ENCODE peak calls at places on chromosome X, in four cellular contexts. One of them, this sample, is unnamed.

GRCh38 chrX:25873196-25873595 is 264.9 kb upstream of the MAGEB18 start:
- DNase-seq in mesendoderm: no peak
- DNase-seq in CD8-positive, alpha-beta memory T cell: no peak
- DNase-seq in transverse colon: no peak
- DNase-seq in this sample: no peak

GRCh38 chrX:108186811-108187210 is 95.2 kb downstream of the ATG4A start:
- DNase-seq in transverse colon: no peak
- DNase-seq in CD8-positive, alpha-beta memory T cell: no peak
- DNase-seq in mesendoderm: no peak
- DNase-seq in this sample: no peak

GRCh38 chrX:19017271-19017670 is 33.4 kb upstream of the PHKA2 start:
- DNase-seq in transverse colon: no peak
- DNase-seq in mesendoderm: peak; percentile 56
- DNase-seq in CD8-positive, alpha-beta memory T cell: no peak
- DNase-seq in this sample: no peak

GRCh38 chrX:74890676-74891430 is 34.4 kb downstream of the NEXMIF start:
- DNase-seq in CD8-positive, alpha-beta memory T cell: no peak
- DNase-seq in mesendoderm: no peak
- DNase-seq in transverse colon: peak; percentile 20
- DNase-seq in this sample: no peak

GRCh38 chrX:151763711-151764110 is 29.2 kb downstream of the CNGA2 start:
- DNase-seq in CD8-positive, alpha-beta memory T cell: no peak
- DNase-seq in mesendoderm: no peak
- DNase-seq in transverse colon: no peak
- DNase-seq in this sample: no peak

GRCh38 chrX:148929686-148930085 is 429.3 kb downstream of the AFF2 start:
- DNase-seq in CD8-positive, alpha-beta memory T cell: no peak
- DNase-seq in transverse colon: no peak
- DNase-seq in mesendoderm: no peak
- DNase-seq in this sample: no peak

GRCh38 chrX:80812176-80812575 is 2.5 kb upstream of the BRWD3 start:
- DNase-seq in mesendoderm: peak; percentile 76
- DNase-seq in CD8-positive, alpha-beta memory T cell: peak; percentile 39
- DNase-seq in transverse colon: peak; percentile 19
- DNase-seq in this sample: no peak

GRCh38 chrX:13081385-13082285 is 37.2 kb upstream of the FAM9C start:
- DNase-seq in transverse colon: no peak
- DNase-seq in mesendoderm: no peak
- DNase-seq in CD8-positive, alpha-beta memory T cell: peak; percentile 47
- DNase-seq in this sample: no peak

GRCh38 chrX:132480581-132481203 is 8.1 kb downstream of the MBNL3 start:
- DNase-seq in transverse colon: peak; percentile 64
- DNase-seq in CD8-positive, alpha-beta memory T cell: peak; percentile 44
- DNase-seq in mesendoderm: peak; percentile 7
- DNase-seq in this sample: no peak

GRCh38 chrX:46953137-46953527 is 40.9 kb downstream of the JADE3 start:
- DNase-seq in CD8-positive, alpha-beta memory T cell: no peak
- DNase-seq in transverse colon: no peak
- DNase-seq in mesendoderm: no peak
- DNase-seq in this sample: no peak

GRCh38 chrX:88613338-88613737 is 133.7 kb upstream of the CPXCR1 start:
- DNase-seq in transverse colon: no peak
- DNase-seq in CD8-positive, alpha-beta memory T cell: no peak
- DNase-seq in mesendoderm: peak; percentile 68
- DNase-seq in this sample: no peak

GRCh38 chrX:22629105-22629725 is 356.5 kb downstream of the CBLL2 start:
- DNase-seq in transverse colon: no peak
- DNase-seq in mesendoderm: no peak
- DNase-seq in CD8-positive, alpha-beta memory T cell: no peak
- DNase-seq in this sample: no peak

GRCh38 chrX:39012561-39013209 is 211.4 kb downstream of the MID1IP1 start:
- DNase-seq in CD8-positive, alpha-beta memory T cell: no peak
- DNase-seq in transverse colon: no peak
- DNase-seq in mesendoderm: peak; percentile 67
- DNase-seq in this sample: no peak

GRCh38 chrX:69430730-69431129 is 73.4 kb upstream of the NALF2 start:
- DNase-seq in transverse colon: no peak
- DNase-seq in mesendoderm: no peak
- DNase-seq in CD8-positive, alpha-beta memory T cell: no peak
- DNase-seq in this sample: no peak

GRCh38 chrX:148426467-148426866 is 74.0 kb upstream of the AFF2 start:
- DNase-seq in mesendoderm: no peak
- DNase-seq in transverse colon: no peak
- DNase-seq in CD8-positive, alpha-beta memory T cell: no peak
- DNase-seq in this sample: no peak

GRCh38 chrX:19673334-19674040 is 158.2 kb upstream of the MAP3K15 start:
- DNase-seq in mesendoderm: peak; percentile 60
- DNase-seq in CD8-positive, alpha-beta memory T cell: no peak
- DNase-seq in transverse colon: peak; percentile 35
- DNase-seq in this sample: peak; percentile 83

GRCh38 chrX:132786217-132786616 is 172.2 kb downstream of the HS6ST2 start:
- DNase-seq in transverse colon: no peak
- DNase-seq in CD8-positive, alpha-beta memory T cell: no peak
- DNase-seq in mesendoderm: peak; percentile 3
- DNase-seq in this sample: no peak

GRCh38 chrX:137031517-137032377 is 2.0 kb downstream of the GPR101 start:
- DNase-seq in mesendoderm: peak; percentile 58
- DNase-seq in CD8-positive, alpha-beta memory T cell: peak; percentile 29
- DNase-seq in transverse colon: peak; percentile 14
- DNase-seq in this sample: no peak

GRCh38 chrX:7131621-7132020 is 15.9 kb upstream of the STS start:
- DNase-seq in transverse colon: peak; percentile 22
- DNase-seq in mesendoderm: no peak
- DNase-seq in CD8-positive, alpha-beta memory T cell: no peak
- DNase-seq in this sample: no peak

GRCh38 chrX:7133036-7133412 is 14.5 kb upstream of the STS start:
- DNase-seq in mesendoderm: peak; percentile 69
- DNase-seq in transverse colon: no peak
- DNase-seq in CD8-positive, alpha-beta memory T cell: no peak
- DNase-seq in this sample: no peak

GRCh38 chrX:7132335-7133035 is 15.0 kb upstream of the STS start:
- DNase-seq in transverse colon: peak; percentile 91
- DNase-seq in mesendoderm: peak; percentile 98
- DNase-seq in CD8-positive, alpha-beta memory T cell: peak; percentile 22
- DNase-seq in this sample: peak; percentile 45

GRCh38 chrX:7127058-7127457 is 20.5 kb upstream of the STS start:
- DNase-seq in transverse colon: no peak
- DNase-seq in CD8-positive, alpha-beta memory T cell: no peak
- DNase-seq in mesendoderm: peak; percentile 28
- DNase-seq in this sample: no peak
- H3K27ac ChIP-seq in transverse colon: no peak overlapping the region
- H3K27ac ChIP-seq in CD8-positive, alpha-beta memory T cell: no peak overlapping the region
- H3K27ac ChIP-seq in mesendoderm: no peak overlapping the region
- H3K27ac ChIP-seq in this sample: no peak overlapping the region

GRCh38 chrX:50066318-50066937 is 134.4 kb downstream of the AKAP4 start:
- DNase-seq in CD8-positive, alpha-beta memory T cell: no peak
- DNase-seq in transverse colon: no peak
- DNase-seq in mesendoderm: no peak
- DNase-seq in this sample: no peak

GRCh38 chrX:50068893-50069292 is 131.9 kb downstream of the AKAP4 start:
- DNase-seq in CD8-positive, alpha-beta memory T cell: no peak
- DNase-seq in mesendoderm: no peak
- DNase-seq in transverse colon: no peak
- DNase-seq in this sample: no peak

GRCh38 chrX:50067435-50068292 is 133.1 kb downstream of the AKAP4 start:
- DNase-seq in transverse colon: peak; percentile 46
- DNase-seq in CD8-positive, alpha-beta memory T cell: no peak
- DNase-seq in mesendoderm: peak; percentile 94
- DNase-seq in this sample: no peak

GRCh38 chrX:50071507-50071906 is 129.3 kb downstream of the AKAP4 start:
- DNase-seq in mesendoderm: no peak
- DNase-seq in transverse colon: no peak
- DNase-seq in CD8-positive, alpha-beta memory T cell: no peak
- DNase-seq in this sample: no peak

GRCh38 chrX:50068293-50068568 is 132.6 kb downstream of the AKAP4 start:
- DNase-seq in mesendoderm: no peak
- DNase-seq in transverse colon: no peak
- DNase-seq in CD8-positive, alpha-beta memory T cell: no peak
- DNase-seq in this sample: no peak
- H3K4me1 ChIP-seq in mesendoderm: no peaks in the 10 kb centered on the region
- H3K4me1 ChIP-seq in transverse colon: no peaks in the 10 kb centered on the region
- H3K4me1 ChIP-seq in CD8-positive, alpha-beta memory T cell: no peaks in the 10 kb centered on the region
- H3K4me1 ChIP-seq in this sample: no peaks in the 10 kb centered on the region

DNA sequence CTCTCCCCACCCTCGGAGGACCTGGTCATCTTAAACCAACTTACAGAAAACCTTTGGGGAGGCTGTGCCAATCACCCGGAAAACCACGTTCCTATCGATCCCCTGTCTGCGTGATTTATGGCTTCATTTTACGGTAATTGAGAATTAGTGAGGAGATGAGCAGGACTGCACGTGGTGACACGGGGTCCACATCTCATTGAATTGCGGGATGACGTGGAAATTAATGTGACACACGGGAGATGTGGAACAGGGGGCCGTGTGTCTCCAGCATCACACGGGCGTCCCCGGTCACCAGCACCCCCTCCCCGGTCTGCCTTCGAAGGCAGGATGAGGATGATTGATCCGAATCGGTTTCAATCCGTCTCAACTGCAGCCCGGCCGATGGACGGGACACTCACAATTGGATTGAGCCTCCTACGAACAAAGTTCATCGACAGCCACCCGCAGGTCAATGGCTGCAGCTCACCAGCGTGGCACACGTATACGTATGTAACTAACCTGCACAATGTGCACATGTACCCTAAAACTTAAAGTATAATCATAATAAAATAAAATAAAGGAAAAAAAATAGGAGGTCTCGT is 160.3 kb downstream of the SHOX start:
- DNase-seq in transverse colon: no peak
- DNase-seq in mesendoderm: no peak
- DNase-seq in CD8-positive, alpha-beta memory T cell: no peak
- DNase-seq in this sample: no peak
- H3K4me3 ChIP-seq in transverse colon: no peak overlapping the region
- H3K4me3 ChIP-seq in mesendoderm: no peak overlapping the region
- H3K4me3 ChIP-seq in CD8-positive, alpha-beta memory T cell: no peak overlapping the region
- H3K4me3 ChIP-seq in this sample: no peak overlapping the region

GRCh38 chrX:154471870-154472684 is 7.0 kb downstream of the LAGE3 start:
- DNase-seq in transverse colon: no peak
- DNase-seq in CD8-positive, alpha-beta memory T cell: no peak
- DNase-seq in mesendoderm: no peak
- DNase-seq in this sample: no peak
- H3K27ac ChIP-seq in transverse colon: no peak overlapping the region
- H3K27ac ChIP-seq in CD8-positive, alpha-beta memory T cell: no peak overlapping the region
- H3K27ac ChIP-seq in mesendoderm: no peak overlapping the region
- H3K27ac ChIP-seq in this sample: no peak overlapping the region

DNA sequence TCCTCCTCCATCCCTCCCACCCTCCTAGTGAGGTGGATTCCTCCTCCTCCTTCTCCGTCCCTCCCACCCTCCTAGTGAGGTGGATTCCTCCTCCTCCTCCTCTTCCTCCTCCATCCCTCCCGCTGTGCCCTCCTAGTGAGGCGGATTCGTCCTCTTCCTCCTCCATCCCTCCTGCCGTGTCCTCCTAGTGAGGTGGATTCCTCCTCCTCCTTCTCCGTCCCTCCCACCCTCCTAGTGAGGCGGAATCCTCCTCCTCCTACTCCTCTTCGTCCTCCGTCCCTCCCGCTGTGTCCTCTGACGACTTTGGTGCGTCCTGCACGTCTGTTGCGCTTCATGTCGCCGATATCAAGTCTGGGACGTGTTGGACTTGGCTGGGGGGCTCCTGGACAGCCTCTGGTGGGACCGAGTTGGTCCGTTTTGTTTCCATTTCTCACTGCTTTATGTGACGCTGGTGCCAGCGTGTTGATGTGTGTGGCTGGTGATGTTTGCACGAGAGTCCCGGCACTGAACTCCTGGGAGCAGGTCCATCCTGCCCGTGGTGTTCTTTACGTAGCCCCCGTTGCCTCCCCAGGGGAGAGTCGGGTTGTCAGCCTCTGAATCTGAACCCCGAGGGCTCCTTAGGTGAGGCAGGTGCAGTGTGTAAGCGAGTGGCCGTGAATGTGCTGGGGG is 5.4 kb downstream of the AKAP17A start:
- DNase-seq in mesendoderm: no peak
- DNase-seq in CD8-positive, alpha-beta memory T cell: no peak
- DNase-seq in transverse colon: no peak
- DNase-seq in this sample: peak; percentile 65
- H3K4me1 ChIP-seq in mesendoderm: no peaks in the 10 kb centered on the region
- H3K4me1 ChIP-seq in CD8-positive, alpha-beta memory T cell: peaks cover 20% of the 10 kb centered on the region
- H3K4me1 ChIP-seq in transverse colon: peaks cover 12% of the 10 kb centered on the region
- H3K4me1 ChIP-seq in this sample: peaks cover 3% of the 10 kb centered on the region

GRCh38 chrX:50643525-50644137 is 170.4 kb downstream of the SHROOM4 start:
- DNase-seq in CD8-positive, alpha-beta memory T cell: no peak
- DNase-seq in mesendoderm: no peak
- DNase-seq in transverse colon: no peak
- DNase-seq in this sample: no peak
- H3K4me3 ChIP-seq in CD8-positive, alpha-beta memory T cell: no peak overlapping the region
- H3K4me3 ChIP-seq in mesendoderm: no peak overlapping the region
- H3K4me3 ChIP-seq in transverse colon: no peak overlapping the region
- H3K4me3 ChIP-seq in this sample: no peak overlapping the region

GRCh38 chrX:150503898-150504219 is 64.6 kb upstream of the MTM1 start:
- DNase-seq in CD8-positive, alpha-beta memory T cell: no peak
- DNase-seq in transverse colon: peak; percentile 41
- DNase-seq in mesendoderm: no peak
- DNase-seq in this sample: no peak
- H3K27ac ChIP-seq in CD8-positive, alpha-beta memory T cell: no peak overlapping the region
- H3K27ac ChIP-seq in transverse colon: peak overlapping the region; percentile 26
- H3K27ac ChIP-seq in mesendoderm: no peak overlapping the region
- H3K27ac ChIP-seq in this sample: no peak overlapping the region